ENCODE peak calls at places on chromosomes 1 and 21, in eight cellular contexts. One of them, this sample, is unnamed.

GRCh38 chr1:18927654-18928272 is 25.4 kb upstream of the ALDH4A1 start:
- DNase-seq in tibial nerve: no peak
- DNase-seq in fibroblast of pulmonary artery: peak; percentile 68
- DNase-seq in tibial artery: no peak
- DNase-seq in fibroblast of mammary gland: no peak
- DNase-seq in hepatocyte: no peak
- DNase-seq in BJ: no peak
- DNase-seq in psoas muscle: no peak
- DNase-seq in this sample: peak; percentile 39

GRCh38 chr21:43272591-43272990 is 103.8 kb downstream of the CRYAA start:
- DNase-seq in tibial nerve: no peak
- DNase-seq in fibroblast of pulmonary artery: no peak
- DNase-seq in tibial artery: no peak
- DNase-seq in fibroblast of mammary gland: no peak
- DNase-seq in hepatocyte: no peak
- DNase-seq in BJ: no peak
- DNase-seq in psoas muscle: no peak
- DNase-seq in this sample: no peak

GRCh38 chr1:153790282-153790995 is 15.2 kb downstream of the SLC27A3 start:
- DNase-seq in tibial nerve: peak; percentile 56
- DNase-seq in fibroblast of pulmonary artery: peak; percentile 93
- DNase-seq in tibial artery: peak; percentile 91
- DNase-seq in fibroblast of mammary gland: peak; percentile 79
- DNase-seq in hepatocyte: peak; percentile 76
- DNase-seq in BJ: peak; percentile 34
- DNase-seq in psoas muscle: peak; percentile 85
- DNase-seq in this sample: no peak

GRCh38 chr21:39142972-39143371 is 40.3 kb downstream of the PSMG1 start:
- DNase-seq in tibial nerve: no peak
- DNase-seq in fibroblast of pulmonary artery: no peak
- DNase-seq in tibial artery: no peak
- DNase-seq in fibroblast of mammary gland: no peak
- DNase-seq in hepatocyte: no peak
- DNase-seq in BJ: no peak
- DNase-seq in psoas muscle: no peak
- DNase-seq in this sample: peak; percentile 36

GRCh38 chr1:147771216-147772125 is 11.1 kb upstream of the GJA5 start:
- DNase-seq in tibial nerve: no peak
- DNase-seq in fibroblast of pulmonary artery: no peak
- DNase-seq in tibial artery: peak; percentile 71
- DNase-seq in fibroblast of mammary gland: peak; percentile 28
- DNase-seq in hepatocyte: no peak
- DNase-seq in BJ: no peak
- DNase-seq in psoas muscle: peak; percentile 77
- DNase-seq in this sample: peak; percentile 69

GRCh38 chr1:220791287-220791686 is 4.6 kb downstream of the MTARC1 start:
- DNase-seq in tibial nerve: no peak
- DNase-seq in fibroblast of pulmonary artery: no peak
- DNase-seq in tibial artery: no peak
- DNase-seq in fibroblast of mammary gland: no peak
- DNase-seq in hepatocyte: no peak
- DNase-seq in BJ: no peak
- DNase-seq in psoas muscle: no peak
- DNase-seq in this sample: peak; percentile 81

GRCh38 chr1:5424802-5425201 is 567.4 kb downstream of the NPHP4 start:
- DNase-seq in tibial nerve: no peak
- DNase-seq in fibroblast of pulmonary artery: no peak
- DNase-seq in tibial artery: no peak
- DNase-seq in fibroblast of mammary gland: no peak
- DNase-seq in hepatocyte: no peak
- DNase-seq in BJ: no peak
- DNase-seq in psoas muscle: no peak
- DNase-seq in this sample: peak; percentile 46

GRCh38 chr1:201226859-201227488 is 36.4 kb downstream of the IGFN1 start:
- DNase-seq in tibial nerve: no peak
- DNase-seq in fibroblast of pulmonary artery: no peak
- DNase-seq in tibial artery: no peak
- DNase-seq in fibroblast of mammary gland: no peak
- DNase-seq in hepatocyte: no peak
- DNase-seq in BJ: no peak
- DNase-seq in psoas muscle: no peak
- DNase-seq in this sample: no peak

GRCh38 chr1:53076721-53077598 is 14.9 kb downstream of the PODN start:
- DNase-seq in tibial nerve: no peak
- DNase-seq in fibroblast of pulmonary artery: no peak
- DNase-seq in tibial artery: no peak
- DNase-seq in fibroblast of mammary gland: no peak
- DNase-seq in hepatocyte: no peak
- DNase-seq in BJ: no peak
- DNase-seq in psoas muscle: peak; percentile 44
- DNase-seq in this sample: no peak

GRCh38 chr1:152658649-152659048 is 4.5 kb upstream of the LCE2D start:
- DNase-seq in tibial nerve: no peak
- DNase-seq in fibroblast of pulmonary artery: no peak
- DNase-seq in tibial artery: no peak
- DNase-seq in fibroblast of mammary gland: no peak
- DNase-seq in hepatocyte: no peak
- DNase-seq in BJ: no peak
- DNase-seq in psoas muscle: no peak
- DNase-seq in this sample: no peak

GRCh38 chr1:152656459-152656858 is 6.7 kb upstream of the LCE2D start:
- DNase-seq in tibial nerve: no peak
- DNase-seq in fibroblast of pulmonary artery: no peak
- DNase-seq in tibial artery: no peak
- DNase-seq in fibroblast of mammary gland: no peak
- DNase-seq in hepatocyte: no peak
- DNase-seq in BJ: no peak
- DNase-seq in psoas muscle: no peak
- DNase-seq in this sample: no peak

GRCh38 chr1:152657677-152658076 is 5.5 kb upstream of the LCE2D start:
- DNase-seq in tibial nerve: no peak
- DNase-seq in fibroblast of pulmonary artery: no peak
- DNase-seq in tibial artery: no peak
- DNase-seq in fibroblast of mammary gland: no peak
- DNase-seq in hepatocyte: no peak
- DNase-seq in BJ: no peak
- DNase-seq in psoas muscle: no peak
- DNase-seq in this sample: no peak

GRCh38 chr1:152654110-152654509 is 9.1 kb upstream of the LCE2D start:
- DNase-seq in tibial nerve: no peak
- DNase-seq in fibroblast of pulmonary artery: peak; percentile 48
- DNase-seq in tibial artery: no peak
- DNase-seq in fibroblast of mammary gland: peak; percentile 63
- DNase-seq in hepatocyte: no peak
- DNase-seq in BJ: no peak
- DNase-seq in psoas muscle: no peak
- DNase-seq in this sample: peak; percentile 79
- TF ChIP-seq CTCF in tibial nerve: no peak
- TF ChIP-seq CTCF in fibroblast of pulmonary artery: peak; percentile 70
- TF ChIP-seq CTCF in tibial artery: no peak
- TF ChIP-seq CTCF in fibroblast of mammary gland: peak; percentile 74
- TF ChIP-seq CTCF in hepatocyte: no peak
- TF ChIP-seq CTCF in BJ: peak; percentile 77
- TF ChIP-seq CTCF in psoas muscle: peak; percentile 21
- TF ChIP-seq CTCF in this sample: peak; percentile 86

GRCh38 chr1:38941093-38941492 is 537 bp downstream of the RHBDL2 start:
- DNase-seq in tibial nerve: no peak
- DNase-seq in fibroblast of pulmonary artery: no peak
- DNase-seq in tibial artery: no peak
- DNase-seq in fibroblast of mammary gland: no peak
- DNase-seq in hepatocyte: no peak
- DNase-seq in BJ: no peak
- DNase-seq in psoas muscle: no peak
- DNase-seq in this sample: no peak
- H3K4me3 ChIP-seq in tibial nerve: peak overlapping the region; percentile 15
- H3K4me3 ChIP-seq in fibroblast of pulmonary artery: peak overlapping the region; percentile 58
- H3K4me3 ChIP-seq in tibial artery: peak overlapping the region; percentile 34
- H3K4me3 ChIP-seq in fibroblast of mammary gland: peak overlapping the region; percentile 44
- H3K4me3 ChIP-seq in hepatocyte: no peak overlapping the region
- H3K4me3 ChIP-seq in BJ: peak overlapping the region; percentile 34
- H3K4me3 ChIP-seq in psoas muscle: peak overlapping the region; percentile 51
- H3K4me3 ChIP-seq in this sample: peak overlapping the region; percentile 85

GRCh38 chr1:12658531-12659453 is 14.9 kb downstream of the AADACL4 start:
- DNase-seq in tibial nerve: peak; percentile 66
- DNase-seq in fibroblast of pulmonary artery: peak; percentile 84
- DNase-seq in tibial artery: peak; percentile 82
- DNase-seq in fibroblast of mammary gland: peak; percentile 80
- DNase-seq in hepatocyte: peak; percentile 86
- DNase-seq in BJ: peak; percentile 10
- DNase-seq in psoas muscle: peak; percentile 75
- DNase-seq in this sample: peak; percentile 75
- TF ChIP-seq CTCF in tibial nerve: peak; percentile 94
- TF ChIP-seq CTCF in fibroblast of pulmonary artery: peak; percentile 95
- TF ChIP-seq CTCF in tibial artery: peak; percentile 94
- TF ChIP-seq CTCF in fibroblast of mammary gland: peak; percentile 98
- TF ChIP-seq CTCF in hepatocyte: peak; percentile 89
- TF ChIP-seq CTCF in BJ: peak; percentile 91
- TF ChIP-seq CTCF in psoas muscle: peak; percentile 98
- TF ChIP-seq CTCF in this sample: peak; percentile 96

DNA sequence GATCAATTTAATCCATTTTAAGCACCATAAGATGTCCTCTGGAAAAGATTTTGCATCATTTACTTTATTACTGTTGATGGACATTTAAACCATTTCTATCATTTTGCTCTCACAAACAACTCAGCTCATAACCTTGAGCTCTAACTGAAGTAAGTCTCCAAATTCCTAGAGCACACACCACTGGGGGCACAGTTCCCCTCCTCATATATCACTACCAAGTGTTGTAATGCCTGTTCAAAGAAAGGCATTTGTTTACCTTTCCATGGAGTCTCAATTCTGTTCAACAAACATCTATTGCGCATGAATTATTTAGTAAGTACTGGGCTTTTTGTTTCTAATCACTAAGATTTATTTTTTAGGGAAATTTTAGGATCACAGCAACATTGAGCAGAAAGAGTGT is 8.9 kb upstream of the OMA1 start:
- DNase-seq in tibial nerve: no peak
- DNase-seq in fibroblast of pulmonary artery: no peak
- DNase-seq in tibial artery: no peak
- DNase-seq in fibroblast of mammary gland: no peak
- DNase-seq in hepatocyte: no peak
- DNase-seq in BJ: no peak
- DNase-seq in psoas muscle: no peak
- DNase-seq in this sample: no peak
- H3K4me3 ChIP-seq in tibial nerve: no peak overlapping the region
- H3K4me3 ChIP-seq in fibroblast of pulmonary artery: no peak overlapping the region
- H3K4me3 ChIP-seq in tibial artery: no peak overlapping the region
- H3K4me3 ChIP-seq in fibroblast of mammary gland: no peak overlapping the region
- H3K4me3 ChIP-seq in hepatocyte: no peak overlapping the region
- H3K4me3 ChIP-seq in BJ: no peak overlapping the region
- H3K4me3 ChIP-seq in psoas muscle: no peak overlapping the region
- H3K4me3 ChIP-seq in this sample: no peak overlapping the region

GRCh38 chr1:63189677-63190076 is 132.7 kb upstream of the FOXD3 start:
- DNase-seq in tibial nerve: no peak
- DNase-seq in fibroblast of pulmonary artery: peak; percentile 1
- DNase-seq in tibial artery: no peak
- DNase-seq in fibroblast of mammary gland: peak; percentile 0
- DNase-seq in hepatocyte: no peak
- DNase-seq in BJ: no peak
- DNase-seq in psoas muscle: no peak
- DNase-seq in this sample: no peak
- TF ChIP-seq CTCF in tibial nerve: no peak
- TF ChIP-seq CTCF in fibroblast of pulmonary artery: peak; percentile 15
- TF ChIP-seq CTCF in tibial artery: no peak
- TF ChIP-seq CTCF in fibroblast of mammary gland: peak; percentile 18
- TF ChIP-seq CTCF in hepatocyte: peak; percentile 34
- TF ChIP-seq CTCF in BJ: peak; percentile 11
- TF ChIP-seq CTCF in psoas muscle: no peak
- TF ChIP-seq CTCF in this sample: peak; percentile 19

DNA sequence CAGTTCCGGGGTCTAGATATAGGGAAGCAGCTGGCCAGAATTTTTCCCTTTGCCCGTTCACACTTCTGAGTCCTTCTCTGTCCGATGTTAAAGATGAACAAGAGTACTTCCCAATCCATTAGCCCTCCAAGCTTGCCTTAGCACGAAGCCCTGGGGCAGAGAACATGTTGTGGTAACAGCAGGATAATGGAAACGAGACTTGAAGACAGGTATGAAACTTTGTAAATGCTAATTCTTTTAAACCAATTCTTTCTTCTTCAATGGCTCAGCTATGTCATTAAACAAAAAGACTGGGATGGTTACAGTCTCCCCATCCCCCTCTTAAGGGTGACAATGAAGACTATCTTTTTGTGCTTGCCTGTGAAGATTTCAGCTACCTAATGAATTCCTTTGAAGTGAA is 218.5 kb downstream of the PLA2G4A start:
- DNase-seq in tibial nerve: no peak
- DNase-seq in fibroblast of pulmonary artery: no peak
- DNase-seq in tibial artery: no peak
- DNase-seq in fibroblast of mammary gland: no peak
- DNase-seq in hepatocyte: no peak
- DNase-seq in BJ: no peak
- DNase-seq in psoas muscle: no peak
- DNase-seq in this sample: no peak
- H3K4me3 ChIP-seq in tibial nerve: no peak overlapping the region
- H3K4me3 ChIP-seq in fibroblast of pulmonary artery: no peak overlapping the region
- H3K4me3 ChIP-seq in tibial artery: no peak overlapping the region
- H3K4me3 ChIP-seq in fibroblast of mammary gland: no peak overlapping the region
- H3K4me3 ChIP-seq in hepatocyte: no peak overlapping the region
- H3K4me3 ChIP-seq in BJ: no peak overlapping the region
- H3K4me3 ChIP-seq in psoas muscle: no peak overlapping the region
- H3K4me3 ChIP-seq in this sample: no peak overlapping the region

DNA sequence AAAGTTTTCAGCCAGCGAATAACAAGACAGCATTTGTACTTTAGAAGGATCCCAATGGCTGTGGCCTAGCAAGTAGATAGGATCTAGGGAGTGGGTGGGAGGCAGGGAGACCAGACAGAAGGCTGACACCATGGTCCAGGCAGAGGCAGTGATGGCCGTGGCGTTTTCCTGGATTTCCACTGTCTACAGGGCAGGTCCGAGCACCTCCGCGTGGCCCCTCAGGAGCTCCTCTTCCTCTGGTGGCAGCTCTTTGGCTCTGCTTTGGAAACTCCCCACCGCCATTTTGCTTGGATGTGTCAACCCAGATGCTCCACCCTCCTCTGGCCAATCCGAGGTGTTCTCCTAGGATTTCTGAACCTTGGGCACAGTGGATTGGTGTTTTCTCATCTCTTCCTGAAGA is 25.1 kb downstream of the PADI4 start:
- DNase-seq in tibial nerve: no peak
- DNase-seq in fibroblast of pulmonary artery: no peak
- DNase-seq in tibial artery: no peak
- DNase-seq in fibroblast of mammary gland: no peak
- DNase-seq in hepatocyte: no peak
- DNase-seq in BJ: no peak
- DNase-seq in psoas muscle: no peak
- DNase-seq in this sample: no peak
- TF ChIP-seq CTCF in tibial nerve: no peak
- TF ChIP-seq CTCF in fibroblast of pulmonary artery: no peak
- TF ChIP-seq CTCF in tibial artery: no peak
- TF ChIP-seq CTCF in fibroblast of mammary gland: no peak
- TF ChIP-seq CTCF in hepatocyte: no peak
- TF ChIP-seq CTCF in BJ: no peak
- TF ChIP-seq CTCF in psoas muscle: no peak
- TF ChIP-seq CTCF in this sample: no peak